ENCODE peak calls at places on chromosomes 3 and 15, in five cellular contexts. L, H, D, M and N are unnamed samples.

GRCh38 chr3:11907667-11908660 is 61.3 kb upstream of the TAMM41 start:
- DNase-seq in M (no peak), L (peak), D (no peak), H (no peak), N (peak)

GRCh38 chr3:161558256-161558655 is 61.6 kb downstream of the OTOL1 start:
- DNase-seq in M (no peak), D (no peak), H (no peak), L (no peak), N (peak)

GRCh38 chr15:85760531-85761371 is 34.0 kb downstream of the KLHL25 start:
- DNase-seq in D (no peak), M (no peak), L (no peak), H (no peak), N (no peak)

GRCh38 chr3:77247817-77248216 is 207.9 kb downstream of the ROBO2 start:
- DNase-seq in L (no peak), D (no peak), H (no peak), M (no peak), N (no peak)

GRCh38 chr3:126057936-126058335 is 26.0 kb downstream of the SLC41A3 start:
- DNase-seq in H (no peak), M (no peak), L (no peak), D (no peak), N (no peak)

GRCh38 chr15:51132384-51133139 is 37.9 kb upstream of the TNFAIP8L3 start:
- DNase-seq in M (peak), L (peak), D (no peak), H (no peak), N (peak)

GRCh38 chr3:17140670-17141505 is 256.1 kb downstream of the PLCL2 start:
- DNase-seq in L (peak), D (no peak), H (no peak), M (no peak), N (peak)

GRCh38 chr3:123105201-123106189 is 38.7 kb downstream of the PDIA5 start:
- DNase-seq in H (no peak), M (no peak), D (no peak), L (no peak), N (no peak)

GRCh38 chr3:154885016-154885415 is 195.1 kb upstream of the MME start:
- DNase-seq in L (peak), H (no peak), D (no peak), M (no peak), N (peak)

GRCh38 chr15:26179906-26180305 is 316.8 kb upstream of the ATP10A start:
- DNase-seq in H (no peak), L (peak), D (no peak), M (no peak), N (no peak)

GRCh38 chr3:25273582-25274171 is 154.4 kb upstream of the RARB start:
- DNase-seq in D (no peak), M (no peak), L (no peak), H (no peak), N (no peak)

GRCh38 chr15:29785068-29785467 is 37.2 kb downstream of the TJP1 start:
- DNase-seq in D (no peak), L (no peak), M (no peak), H (no peak), N (peak)

GRCh38 chr3:198071602-198072285 is 111.7 kb downstream of the LMLN start:
- DNase-seq in H (peak), M (peak), L (peak), D (peak), N (peak)

GRCh38 chr15:30905821-30906220 is 2.1 kb downstream of the FAN1 start:
- DNase-seq in D (no peak), L (no peak), M (no peak), H (no peak), N (no peak)

GRCh38 chr15:60740787-60741354 is 261.9 kb upstream of the ICE2 start:
- DNase-seq in D (no peak), M (no peak), H (no peak), L (peak), N (no peak)

GRCh38 chr3:16906679-16907078 is 21.9 kb downstream of the PLCL2 start:
- DNase-seq in M (no peak), D (no peak), L (peak), H (no peak), N (peak)

GRCh38 chr15:50224606-50225005 is 40.9 kb downstream of the HDC start:
- DNase-seq in M (no peak), H (no peak), L (peak), D (no peak), N (no peak)

GRCh38 chr3:111859061-111859973 is at the start of gene PHLDB2:
- DNase-seq in M (peak), L (peak), D (peak), H (peak), N (peak)

GRCh38 chr3:143661677-143662076 is 186.6 kb downstream of the SLC9A9 start:
- DNase-seq in M (no peak), H (no peak), D (no peak), L (no peak), N (no peak)

GRCh38 chr3:35968223-35968622 is 328.9 kb downstream of the ARPP21 start:
- DNase-seq in M (no peak), D (no peak), H (no peak), L (no peak), N (no peak)

GRCh38 chr3:21894459-21895083 is 143.6 kb upstream of the ZNF385D start:
- DNase-seq in L (peak), D (no peak), H (no peak), M (no peak), N (peak)

GRCh38 chr3:105402287-105402801 is 35.6 kb downstream of the ALCAM start:
- DNase-seq in M (no peak), L (peak), H (no peak), D (no peak), N (peak)

GRCh38 chr3:103609472-103609871 is 1174.7 kb downstream of the ZPLD1 start:
- DNase-seq in D (no peak), H (no peak), M (no peak), L (no peak), N (no peak)

GRCh38 chr15:48205981-48206380 is at the start of gene SLC12A1:
- DNase-seq in H (no peak), M (no peak), D (no peak), L (no peak), N (no peak)

GRCh38 chr3:106025151-106025722 is 156.4 kb upstream of the CBLB start:
- DNase-seq in D (no peak), L (peak), H (no peak), M (no peak), N (peak)

GRCh38 chr3:18735013-18735412 is 309.9 kb upstream of the SATB1 start:
- DNase-seq in H (no peak), L (no peak), D (no peak), M (no peak), N (no peak)

GRCh38 chr3:170128977-170129431 is 52.5 kb downstream of the PHC3 start:
- DNase-seq in L (peak), M (no peak), D (no peak), H (no peak), N (peak)

GRCh38 chr3:29757054-29757777 is 476.3 kb downstream of the RBMS3 start:
- DNase-seq in H (no peak), L (peak), D (no peak), M (no peak), N (peak)

GRCh38 chr3:118641608-118642007 is 393.0 kb downstream of the IGSF11 start:
- DNase-seq in L (peak), M (peak), D (no peak), H (no peak), N (peak)

GRCh38 chr3:119290613-119291012 is 3.6 kb upstream of the ARHGAP31 start:
- DNase-seq in H (no peak), D (no peak), M (no peak), L (no peak), N (no peak)

GRCh38 chr3:111906667-111907066 is 47.6 kb downstream of the PHLDB2 start:
- DNase-seq in D (no peak), L (no peak), H (no peak), M (no peak), N (peak)